ENCODE peak calls at places on chromosomes 13 and 19, in ten cellular contexts. A is body of pancreas, T is uterus, K is sigmoid colon, Y is breast epithelium, Q is tibial nerve, R is GM12891, H is HCT116, U is prostate gland, Z is suprapubic skin. G is an unnamed sample.

GRCh38 chr13:36549126-36549702 is 116.9 kb downstream of the CCNA1 start:
- DNase-seq in A (no peak), T (no peak), K (no peak), Y (no peak), Q (no peak), R (no peak), H (no peak), U (no peak), Z (no peak), G (no peak)

GRCh38 chr19:19256072-19256969 is 16.8 kb downstream of the TM6SF2 start:
- DNase-seq in A (no peak), T (no peak), K (no peak), Y (no peak), Q (no peak), R (no peak), H (no peak), U (no peak), Z (no peak), G (no peak)

GRCh38 chr19:13154911-13155471 is 4.8 kb downstream of the IER2 start:
- DNase-seq in A (peak; percentile 95), T (peak; percentile 70), K (peak; percentile 90), Y (peak; percentile 96), Q (peak; percentile 43), R (no peak), H (peak; percentile 91), U (peak; percentile 91), Z (peak; percentile 92), G (peak; percentile 35)

GRCh38 chr13:113886561-113887112 is 22.8 kb upstream of the GAS6 start:
- DNase-seq in A (no peak), T (no peak), K (no peak), Y (no peak), Q (no peak), R (no peak), H (no peak), U (no peak), Z (no peak), G (no peak)

GRCh38 chr13:79722885-79723445 is 242.0 kb downstream of the NDFIP2 start:
- DNase-seq in A (no peak), T (no peak), K (peak; percentile 57), Y (no peak), Q (no peak), R (no peak), H (no peak), U (no peak), Z (no peak), G (no peak)

GRCh38 chr13:50712469-50712868 is 131.0 kb downstream of the DLEU7 start:
- DNase-seq in A (no peak), T (no peak), K (no peak), Y (no peak), Q (no peak), R (no peak), H (no peak), U (no peak), Z (no peak), G (no peak)

GRCh38 chr19:51337861-51338562 is 3.9 kb downstream of the VSIG10L start:
- DNase-seq in A (no peak), T (no peak), K (no peak), Y (no peak), Q (no peak), R (no peak), H (no peak), U (no peak), Z (no peak), G (no peak)

GRCh38 chr13:96650301-96650886 is 343.9 kb downstream of the OXGR1 start:
- DNase-seq in A (no peak), T (no peak), K (no peak), Y (no peak), Q (no peak), R (no peak), H (peak; percentile 3), U (no peak), Z (no peak), G (peak; percentile 4)

GRCh38 chr19:39498262-39499081 is at the start of gene DLL3:
- DNase-seq in A (no peak), T (no peak), K (no peak), Y (no peak), Q (no peak), R (no peak), H (no peak), U (no peak), Z (no peak), G (no peak)

GRCh38 chr19:36115453-36116343 is at the start of gene TBCB:
- DNase-seq in A (no peak), T (no peak), K (peak; percentile 92), Y (peak; percentile 81), Q (peak; percentile 74), R (peak; percentile 86), H (no peak), U (peak; percentile 77), Z (peak; percentile 90), G (peak; percentile 83)

GRCh38 chr13:70960841-70961443 is 852.7 kb upstream of the KLHL1 start:
- DNase-seq in A (no peak), T (no peak), K (no peak), Y (no peak), Q (peak; percentile 22), R (no peak), H (no peak), U (no peak), Z (no peak), G (no peak)

GRCh38 chr19:42176649-42176989 is 40.9 kb downstream of the DEDD2 start:
- DNase-seq in A (no peak), T (no peak), K (no peak), Y (no peak), Q (no peak), R (no peak), H (no peak), U (no peak), Z (no peak), G (no peak)

GRCh38 chr13:41650706-41651105 is 193.4 kb downstream of the RGCC start:
- DNase-seq in A (no peak), T (no peak), K (no peak), Y (no peak), Q (no peak), R (no peak), H (no peak), U (no peak), Z (no peak), G (no peak)

DNA sequence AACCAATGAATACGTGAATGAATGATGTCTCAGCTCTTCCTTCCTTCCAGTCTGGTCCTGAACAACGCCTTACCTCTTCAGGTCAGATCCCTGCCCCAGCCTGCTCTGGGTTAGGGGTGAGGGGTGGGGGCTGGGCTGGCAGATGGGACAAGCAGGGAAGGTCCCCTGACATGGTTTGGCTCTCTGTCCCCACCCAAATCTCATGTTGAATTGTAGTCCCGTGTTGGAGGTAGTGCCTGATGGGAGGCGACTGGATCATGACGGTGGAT is 9.3 kb downstream of the DIRAS1 start:
- DNase-seq in A (no peak), T (no peak), K (peak; percentile 56), Y (no peak), Q (no peak), R (no peak), H (no peak), U (no peak), Z (no peak), G (no peak)
- TF ChIP-seq POLR2A in A (no peak), T (no peak), K (no peak), Y (no peak), Q (no peak), R (no peak), H (no peak), U (no peak), Z (no peak), G (no peak)

GRCh38 chr13:32426191-32426980 is 1.5 kb downstream of the N4BP2L1 start:
- DNase-seq in A (no peak), T (no peak), K (no peak), Y (no peak), Q (peak; percentile 17), R (no peak), H (no peak), U (no peak), Z (no peak), G (no peak)
- TF ChIP-seq POLR2A in A (no peak), T (no peak), K (no peak), Y (no peak), Q (no peak), R (peak; percentile 51), H (no peak), U (no peak), Z (no peak), G (no peak)

GRCh38 chr19:40754611-40755247 is 3.7 kb downstream of the SNRPA start:
- DNase-seq in A (peak; percentile 50), T (no peak), K (no peak), Y (no peak), Q (no peak), R (no peak), H (no peak), U (no peak), Z (no peak), G (no peak)

GRCh38 chr19:40751065-40751923 is at the start of gene SNRPA:
- DNase-seq in A (peak; percentile 98), T (peak; percentile 96), K (peak; percentile 99), Y (peak; percentile 96), Q (peak; percentile 96), R (peak; percentile 81), H (peak; percentile 97), U (peak; percentile 97), Z (peak; percentile 99), G (peak; percentile 96)

GRCh38 chr19:40750035-40750284 is 317 bp downstream of the ACTMAP start:
- DNase-seq in A (no peak), T (no peak), K (no peak), Y (no peak), Q (no peak), R (no peak), H (no peak), U (no peak), Z (no peak), G (no peak)

GRCh38 chr19:40747536-40747935 is 2.7 kb downstream of the ACTMAP start:
- DNase-seq in A (no peak), T (no peak), K (no peak), Y (no peak), Q (no peak), R (no peak), H (no peak), U (no peak), Z (no peak), G (no peak)

DNA sequence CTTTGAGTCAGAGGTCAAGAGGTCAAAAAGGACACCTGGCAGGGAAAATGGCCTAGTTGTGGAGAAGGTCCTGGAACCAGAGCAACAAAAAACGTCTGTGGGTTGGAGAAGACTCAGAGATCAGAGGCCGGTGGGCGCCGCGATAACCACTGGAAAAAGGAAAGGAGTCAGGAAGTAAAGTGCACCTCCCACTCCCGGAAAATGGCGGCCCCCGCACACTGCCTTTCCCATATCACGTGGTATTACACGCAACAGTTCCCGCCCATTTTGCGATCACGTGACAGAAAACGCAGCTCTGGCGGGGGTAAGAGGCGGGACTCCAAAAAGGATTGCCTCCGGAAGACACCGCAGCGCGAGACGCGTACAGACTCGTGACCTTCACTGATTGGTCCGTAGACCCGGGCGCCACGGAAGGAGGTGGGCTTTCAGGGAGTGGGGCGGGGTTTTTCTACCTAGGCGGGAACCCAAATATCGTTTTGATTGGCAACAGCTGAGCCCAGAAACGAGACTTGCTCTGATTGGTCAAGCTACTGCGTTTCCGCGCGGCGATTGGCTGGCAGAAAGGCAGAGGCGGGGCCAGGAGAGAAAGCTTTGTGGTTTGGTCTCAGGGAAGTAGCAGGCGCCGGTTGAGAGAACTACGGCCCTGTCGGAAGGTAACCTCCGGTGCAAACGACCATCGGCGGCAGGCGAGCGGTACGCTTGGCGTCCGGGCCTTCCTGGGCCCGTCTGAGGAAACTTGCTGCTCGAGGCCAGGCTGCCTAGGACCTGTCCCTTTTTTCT is at the start of gene ACTMAP:
- DNase-seq in A (peak; percentile 100), T (peak; percentile 99), K (peak; percentile 100), Y (peak; percentile 100), Q (peak; percentile 100), R (peak; percentile 90), H (peak; percentile 100), U (peak; percentile 100), Z (peak; percentile 100), G (peak; percentile 99)
- TF ChIP-seq POLR2A in A (no peak), T (peak; percentile 73), K (peak; percentile 81), Y (peak; percentile 79), Q (peak; percentile 93), R (peak; percentile 77), H (peak; percentile 74), U (peak; percentile 90), Z (peak; percentile 9), G (peak; percentile 31)

GRCh38 chr19:10104665-10105221 is 1.4 kb upstream of the PPAN start:
- DNase-seq in A (no peak), T (no peak), K (no peak), Y (no peak), Q (no peak), R (peak; percentile 53), H (no peak), U (no peak), Z (no peak), G (no peak)
- TF ChIP-seq POLR2A in A (no peak), T (no peak), K (no peak), Y (no peak), Q (no peak), R (peak; percentile 60), H (no peak), U (no peak), Z (no peak), G (no peak)